ENCODE peak calls at places on chromosomes 6 and 20, in five cellular contexts. Q, X, L, O and K are unnamed samples.

GRCh38 chr6:17816921-17817611 is 110.3 kb upstream of the NUP153 start:
- DNase-seq in Q (no peak), X (peak; percentile 50), L (no peak), O (no peak), K (peak; percentile 45)

GRCh38 chr20:62636446-62636845 is 5.9 kb upstream of the SLCO4A1 start:
- DNase-seq in Q (no peak), X (peak; percentile 15), L (no peak), O (no peak), K (no peak)

GRCh38 chr6:122184260-122184934 is 215.1 kb upstream of the HSF2 start:
- DNase-seq in Q (no peak), X (peak; percentile 67), L (no peak), O (no peak), K (no peak)

GRCh38 chr6:14533446-14533845 is 415.9 kb downstream of the CD83 start:
- DNase-seq in Q (no peak), X (no peak), L (no peak), O (no peak), K (no peak)

GRCh38 chr20:57586370-57586793 is 25.5 kb downstream of the PCK1 start:
- DNase-seq in Q (no peak), X (no peak), L (no peak), O (no peak), K (no peak)

GRCh38 chr6:7006536-7007191 is 101.1 kb upstream of the RREB1 start:
- DNase-seq in Q (no peak), X (peak; percentile 32), L (no peak), O (no peak), K (no peak)

GRCh38 chr6:69729870-69730449 is 66.8 kb downstream of the LMBRD1 start:
- DNase-seq in Q (no peak), X (peak; percentile 20), L (no peak), O (no peak), K (no peak)

GRCh38 chr6:114342086-114342825 is 567 bp downstream of the HS3ST5 start:
- DNase-seq in Q (no peak), X (no peak), L (no peak), O (peak; percentile 6), K (no peak)

GRCh38 chr20:58864346-58864745 is 11.8 kb downstream of the GNAS start:
- DNase-seq in Q (no peak), X (no peak), L (no peak), O (no peak), K (no peak)

GRCh38 chr6:138258991-138259390 is 40.7 kb upstream of the PBOV1 start:
- DNase-seq in Q (no peak), X (no peak), L (no peak), O (no peak), K (no peak)

GRCh38 chr20:49913399-49914047 is 1.8 kb downstream of the SPATA2 start:
- DNase-seq in Q (no peak), X (no peak), L (no peak), O (no peak), K (no peak)

GRCh38 chr20:25230177-25230831 is 17.6 kb upstream of the PYGB start:
- DNase-seq in Q (no peak), X (no peak), L (no peak), O (no peak), K (no peak)

GRCh38 chr6:26020983-26021349 is 58.4 kb downstream of the TRIM38 start:
- DNase-seq in Q (peak; percentile 68), X (peak; percentile 74), L (peak; percentile 51), O (peak; percentile 54), K (no peak)

GRCh38 chr6:25172819-25173218 is 106.4 kb upstream of the CARMIL1 start:
- DNase-seq in Q (peak; percentile 91), X (peak; percentile 96), L (no peak), O (no peak), K (peak; percentile 62)

GRCh38 chr6:22250486-22250885 is 46.4 kb downstream of the PRL start:
- DNase-seq in Q (no peak), X (peak; percentile 40), L (no peak), O (no peak), K (peak; percentile 32)

GRCh38 chr6:136403166-136403980 is 113.7 kb upstream of the BCLAF1 start:
- DNase-seq in Q (peak; percentile 86), X (peak; percentile 89), L (no peak), O (no peak), K (peak; percentile 91)

GRCh38 chr6:79713701-79714322 is 82.7 kb downstream of the SH3BGRL2 start:
- DNase-seq in Q (peak; percentile 52), X (peak; percentile 72), L (no peak), O (peak; percentile 63), K (no peak)

GRCh38 chr20:22717466-22717865 is 133.1 kb upstream of the FOXA2 start:
- DNase-seq in Q (peak; percentile 75), X (peak; percentile 44), L (no peak), O (no peak), K (no peak)

GRCh38 chr20:62103508-62104233 is 18.6 kb upstream of the LSM14B start:
- DNase-seq in Q (no peak), X (no peak), L (no peak), O (no peak), K (no peak)

GRCh38 chr20:56463428-56463827 is 5.0 kb upstream of the RTF2 start:
- DNase-seq in Q (no peak), X (no peak), L (no peak), O (no peak), K (no peak)

GRCh38 chr6:168700880-168701279 is 259.9 kb downstream of the SMOC2 start:
- DNase-seq in Q (no peak), X (no peak), L (no peak), O (no peak), K (no peak)

GRCh38 chr20:54759589-54759988 is 284.2 kb downstream of the DOK5 start:
- DNase-seq in Q (no peak), X (no peak), L (no peak), O (no peak), K (no peak)

GRCh38 chr6:108526739-108527174 is 34.0 kb upstream of the FOXO3 start:
- DNase-seq in Q (peak; percentile 6), X (peak; percentile 76), L (no peak), O (no peak), K (peak; percentile 10)

GRCh38 chr6:133130863-133131262 is 110.3 kb upstream of the EYA4 start:
- DNase-seq in Q (no peak), X (peak; percentile 51), L (no peak), O (no peak), K (peak; percentile 87)

GRCh38 chr20:1431158-1431557 is 35.5 kb downstream of the NSFL1C start:
- DNase-seq in Q (no peak), X (no peak), L (no peak), O (no peak), K (no peak)

GRCh38 chr6:43516367-43516696 is 394 bp downstream of the YIPF3 start:
- DNase-seq in Q (no peak), X (no peak), L (no peak), O (no peak), K (no peak)

GRCh38 chr20:35743693-35744491 is 1.8 kb upstream of the RBM39 start:
- DNase-seq in Q (no peak), X (peak; percentile 42), L (no peak), O (no peak), K (no peak)

GRCh38 chr6:109816452-109817374 is 125.6 kb downstream of the FIG4 start:
- DNase-seq in Q (no peak), X (no peak), L (no peak), O (no peak), K (no peak)

GRCh38 chr6:111555041-111555440 is 50.6 kb downstream of the TRAF3IP2 start:
- DNase-seq in Q (no peak), X (peak; percentile 31), L (no peak), O (no peak), K (no peak)
- TF ChIP-seq CTCF in Q (no peak), X (no peak), L (no peak), O (no peak), K (no peak)

DNA sequence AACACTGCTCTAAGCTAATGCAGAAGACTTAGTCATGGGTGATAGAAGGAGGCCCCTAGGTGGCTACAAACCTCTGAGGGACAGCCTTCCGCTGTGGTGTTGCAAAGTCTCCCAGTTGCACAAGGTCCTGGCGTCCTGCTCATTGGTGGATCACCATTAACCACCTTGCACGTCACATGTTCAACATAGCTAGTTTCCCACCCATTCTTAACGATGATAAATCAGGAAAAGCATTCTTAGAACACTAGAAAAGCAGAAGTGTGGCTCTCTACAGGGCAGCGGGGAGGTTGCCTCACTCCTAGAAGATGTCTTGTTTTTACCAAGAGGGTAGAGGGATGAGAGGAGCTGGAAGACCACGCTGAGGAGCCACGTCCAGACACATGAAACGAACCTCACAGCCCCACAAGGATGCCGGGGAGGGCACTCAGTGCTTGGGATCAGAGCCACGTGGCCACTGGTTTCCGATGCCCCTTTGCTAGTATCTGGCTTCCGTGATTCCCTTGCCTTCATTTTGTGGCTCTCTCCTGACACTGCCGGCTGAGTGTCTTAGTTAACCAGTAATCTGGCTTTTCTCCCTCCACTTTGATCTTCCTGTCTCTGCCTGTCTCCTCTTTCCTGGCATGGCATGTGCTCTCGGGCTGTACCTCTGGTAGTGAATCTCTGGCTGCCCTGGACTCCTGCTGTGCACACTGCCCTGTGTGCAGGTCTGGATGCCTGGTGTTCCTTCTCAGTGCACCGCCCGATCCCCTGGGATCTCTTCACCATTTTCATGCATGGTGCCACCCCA is 91.4 kb upstream of the NEDD9 start:
- DNase-seq in Q (no peak), X (no peak), L (no peak), O (no peak), K (no peak)
- TF ChIP-seq CTCF in Q (no peak), X (no peak), L (no peak), O (no peak), K (no peak)

DNA sequence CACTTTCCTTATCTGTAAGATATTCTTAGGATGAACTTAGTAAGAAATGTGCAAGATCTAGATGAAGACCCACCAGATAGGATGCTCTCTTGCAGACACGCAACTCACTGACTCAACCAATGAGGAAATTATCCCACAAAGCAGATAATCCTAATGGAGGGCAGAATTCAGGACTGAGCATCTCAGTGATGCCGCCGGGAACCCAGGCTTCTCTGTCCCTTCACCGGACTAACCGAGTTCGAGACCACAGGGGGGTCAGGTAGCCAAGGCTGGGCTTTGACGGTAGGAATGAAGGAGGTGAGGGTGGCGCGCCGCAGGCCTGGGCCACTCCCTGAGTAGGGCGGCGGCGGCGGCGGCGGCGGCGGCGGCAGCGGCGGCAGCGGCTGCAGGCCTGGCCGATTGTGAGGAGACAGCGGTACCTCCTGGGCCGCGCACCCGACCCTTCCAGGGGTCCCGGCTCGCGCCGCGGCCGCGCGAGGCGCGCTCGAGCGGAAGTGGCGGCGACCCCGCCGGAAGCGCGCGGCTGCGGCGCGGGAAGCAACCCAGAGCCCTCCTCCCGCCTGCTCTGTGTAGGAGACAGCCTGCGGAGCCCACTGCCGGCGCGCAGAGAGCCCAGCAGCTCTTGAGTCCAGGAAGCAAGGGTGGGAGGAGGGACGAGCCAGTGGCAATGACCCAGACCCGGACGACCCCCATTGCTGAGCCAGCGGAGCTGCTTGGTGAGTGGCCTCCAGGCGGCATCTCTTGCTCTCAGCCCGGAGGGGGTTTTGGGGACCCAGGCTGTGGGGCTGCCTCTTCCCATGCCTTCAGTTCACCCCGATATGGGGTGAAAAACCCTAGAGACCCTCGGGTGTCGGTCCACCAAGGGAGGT is at the start of gene KHDC1:
- DNase-seq in Q (peak; percentile 34), X (peak; percentile 60), L (peak; percentile 59), O (peak; percentile 58), K (no peak)
- TF ChIP-seq CTCF in Q (peak; percentile 29), X (peak; percentile 20), L (no peak), O (no peak), K (no peak)

DNA sequence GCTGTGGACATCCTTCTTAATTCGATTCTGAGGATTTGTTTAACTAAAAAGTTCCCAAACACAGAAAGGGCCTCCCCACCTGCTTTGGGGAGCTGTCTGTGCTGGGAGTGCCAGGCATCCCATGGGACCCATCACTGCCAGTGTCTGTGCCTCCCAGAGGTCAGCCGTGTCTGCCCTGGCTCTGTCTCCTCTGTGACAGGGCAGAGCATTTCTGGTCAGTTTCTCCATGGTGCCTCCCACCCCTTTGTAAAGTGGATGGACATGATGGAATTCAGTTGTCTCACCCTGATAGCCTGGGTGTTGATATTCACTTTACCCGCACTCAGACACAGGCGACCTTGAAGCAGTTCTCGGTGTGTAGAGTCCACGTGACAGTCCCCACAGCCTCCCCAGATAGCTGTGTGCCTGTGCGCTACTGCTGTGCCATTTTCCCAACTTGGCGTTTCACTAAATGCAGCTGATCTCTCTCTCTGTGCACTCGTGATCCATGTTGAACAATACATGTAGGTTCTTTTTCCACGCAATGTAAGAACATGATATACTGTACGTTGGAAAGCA is 70.5 kb downstream of the CDS2 start:
- DNase-seq in Q (no peak), X (no peak), L (no peak), O (no peak), K (no peak)
- TF ChIP-seq CTCF in Q (no peak), X (no peak), L (no peak), O (no peak), K (no peak)